ENCODE peak calls at places on chromosomes 12 and 14, in seven cellular contexts. S, G, U, P, O, Y and W are unnamed samples.

GRCh38 chr14:60092516-60092915 is 793 bp downstream of the PCNX4 start:
- DNase-seq in S (peak), G (no peak), U (peak), P (peak), O (peak), Y (peak), W (peak)

GRCh38 chr12:96034631-96035282 is 630 bp downstream of the LTA4H start:
- DNase-seq in S (peak), G (no peak), U (peak), P (peak), O (no peak), Y (peak), W (peak)

GRCh38 chr14:28152453-28153044 is 614.0 kb upstream of the FOXG1 start:
- DNase-seq in S (no peak), G (no peak), U (no peak), P (no peak), O (no peak), Y (no peak), W (no peak)

GRCh38 chr12:52821826-52822660 is 8.1 kb upstream of the KRT4 start:
- DNase-seq in S (no peak), G (no peak), U (no peak), P (no peak), O (no peak), Y (peak), W (peak)

GRCh38 chr12:131263626-131264025 is 309.9 kb downstream of the ADGRD1 start:
- DNase-seq in S (no peak), G (no peak), U (no peak), P (no peak), O (no peak), Y (no peak), W (no peak)

GRCh38 chr12:52907092-52907810 is 2.4 kb upstream of the KRT8 start:
- DNase-seq in S (no peak), G (peak), U (peak), P (peak), O (no peak), Y (peak), W (no peak)

GRCh38 chr14:53180272-53181221 is 27.4 kb upstream of the DDHD1 start:
- DNase-seq in S (no peak), G (no peak), U (no peak), P (peak), O (peak), Y (no peak), W (peak)

GRCh38 chr12:96195845-96196451 is 1.8 kb downstream of the ELK3 start:
- DNase-seq in S (no peak), G (no peak), U (peak), P (peak), O (no peak), Y (peak), W (peak)

GRCh38 chr12:59934486-59934885 is 338.7 kb downstream of the SLC16A7 start:
- DNase-seq in S (no peak), G (no peak), U (no peak), P (no peak), O (no peak), Y (no peak), W (no peak)

GRCh38 chr12:114681149-114681849 is 2.7 kb downstream of the TBX3 start:
- DNase-seq in S (no peak), G (peak), U (peak), P (peak), O (no peak), Y (no peak), W (peak)
- H3K4me3 ChIP-seq in S (peak), G (peak), U (peak), P (peak), O (no peak), Y (peak), W (peak)

GRCh38 chr12:6507102-6507998 is 13.4 kb downstream of the NCAPD2 start:
- DNase-seq in S (no peak), G (no peak), U (no peak), P (peak), O (no peak), Y (peak), W (peak)

DNA sequence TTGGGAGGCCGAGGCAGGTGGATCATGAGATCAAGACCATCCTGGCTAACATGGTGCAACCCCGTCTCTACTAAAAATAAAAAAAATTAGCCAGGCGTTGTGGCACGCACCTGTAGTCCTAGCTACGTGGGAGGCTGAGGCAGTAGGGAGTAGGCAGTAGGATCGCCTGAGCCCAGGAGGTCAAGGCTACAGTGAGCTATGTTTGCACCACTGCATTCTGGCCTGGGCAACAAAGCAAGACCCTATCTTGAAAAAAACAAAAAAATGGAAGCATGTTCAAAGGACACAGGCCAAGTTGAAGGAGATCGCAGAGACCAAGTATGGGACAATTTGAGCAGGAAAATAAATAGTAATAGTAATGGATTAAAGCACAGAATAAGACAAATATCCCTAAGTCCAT is 14.2 kb downstream of the NCAPD2 start:
- DNase-seq in S (no peak), G (no peak), U (no peak), P (no peak), O (no peak), Y (no peak), W (no peak)
- H3K4me3 ChIP-seq in S (no peak), G (no peak), U (no peak), P (no peak), O (no peak), Y (no peak), W (no peak)

GRCh38 chr14:20631821-20632389 is 9.6 kb downstream of the OR6S1 start:
- DNase-seq in S (peak), G (peak), U (peak), P (peak), O (peak), Y (peak), W (peak)

GRCh38 chr14:20631023-20631820 is 10.3 kb downstream of the OR6S1 start:
- DNase-seq in S (peak), G (no peak), U (peak), P (peak), O (peak), Y (peak), W (peak)

GRCh38 chr14:20628063-20628854 is 13.2 kb downstream of the OR6S1 start:
- DNase-seq in S (no peak), G (no peak), U (no peak), P (no peak), O (no peak), Y (no peak), W (no peak)

GRCh38 chr14:20632448-20632830 is 9.1 kb downstream of the OR6S1 start:
- DNase-seq in S (no peak), G (no peak), U (peak), P (no peak), O (peak), Y (peak), W (no peak)

DNA sequence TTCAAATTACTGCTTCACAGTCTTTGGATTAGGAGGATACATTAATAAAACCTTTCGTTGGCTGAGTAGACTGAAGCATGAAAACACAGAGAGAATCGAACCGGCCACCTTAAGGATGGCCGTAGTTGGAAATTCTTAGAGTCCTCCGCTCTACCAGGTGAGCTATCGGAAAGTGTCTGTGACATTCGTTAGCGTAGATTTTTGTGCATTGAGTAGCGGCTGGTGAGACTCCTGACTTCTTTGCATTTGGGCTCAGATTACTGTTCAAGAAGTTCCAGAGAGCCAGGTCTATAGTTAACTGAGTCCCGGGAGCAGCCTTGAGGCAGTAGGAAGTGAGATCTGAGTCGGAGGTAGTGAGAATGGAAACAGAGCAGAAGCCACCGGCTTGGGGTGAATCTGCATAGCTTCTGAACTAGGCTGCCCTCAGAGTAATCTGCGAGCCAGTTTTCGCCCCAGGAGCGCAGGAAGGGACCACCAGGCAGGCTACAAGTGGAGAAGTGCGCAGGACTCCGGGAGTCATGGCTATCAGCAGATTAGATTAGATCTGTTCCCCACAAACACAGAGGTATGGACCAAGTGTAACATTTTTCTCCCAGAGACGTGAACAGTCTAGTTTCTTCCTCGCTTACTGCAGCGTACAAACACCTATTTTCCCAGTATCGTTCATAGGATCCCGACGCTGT is 11.0 kb downstream of the OR6S1 start:
- DNase-seq in S (no peak), G (no peak), U (peak), P (peak), O (peak), Y (peak), W (peak)
- H3K4me3 ChIP-seq in S (peak), G (peak), U (peak), P (peak), O (peak), Y (peak), W (peak)

GRCh38 chr14:20622816-20623291 is 18.6 kb downstream of the OR6S1 start:
- DNase-seq in S (no peak), G (no peak), U (peak), P (no peak), O (no peak), Y (no peak), W (no peak)

GRCh38 chr14:20624495-20625070 is 16.9 kb downstream of the OR6S1 start:
- DNase-seq in S (peak), G (peak), U (peak), P (peak), O (peak), Y (peak), W (peak)

GRCh38 chr14:20620798-20621478 is 20.6 kb downstream of the OR6S1 start:
- DNase-seq in S (no peak), G (no peak), U (no peak), P (no peak), O (no peak), Y (no peak), W (no peak)

GRCh38 chr14:20626274-20626673 is 15.2 kb downstream of the OR6S1 start:
- DNase-seq in S (no peak), G (no peak), U (no peak), P (no peak), O (no peak), Y (no peak), W (no peak)

GRCh38 chr14:20623798-20624197 is 17.7 kb downstream of the OR6S1 start:
- DNase-seq in S (no peak), G (no peak), U (no peak), P (no peak), O (peak), Y (no peak), W (no peak)
- H3K4me3 ChIP-seq in S (no peak), G (no peak), U (no peak), P (no peak), O (no peak), Y (no peak), W (no peak)

GRCh38 chr14:65686761-65687160 is 274.2 kb downstream of the FUT8 start:
- DNase-seq in S (no peak), G (no peak), U (no peak), P (no peak), O (no peak), Y (peak), W (peak)
- H3K4me3 ChIP-seq in S (no peak), G (no peak), U (no peak), P (no peak), O (no peak), Y (no peak), W (no peak)

GRCh38 chr12:13981296-13981962 is at the start of gene GRIN2B:
- DNase-seq in S (no peak), G (no peak), U (no peak), P (no peak), O (no peak), Y (no peak), W (no peak)
- H3K4me3 ChIP-seq in S (peak), G (no peak), U (no peak), P (no peak), O (no peak), Y (peak), W (no peak)